ENCODE peak calls at places on chromosomes 2 and 18, in eight cellular contexts. One of them, this sample, is unnamed.

GRCh38 chr2:85724731-85725181 is 29.0 kb upstream of the ATOH8 start:
- DNase-seq in GM10248: no peak
- DNase-seq in stimulated activated CD4-positive, alpha-beta T cell treated with anti-CD3 and anti-CD28 coated beads, Interleukin-1b, Interleukin-23, amount 100 ng/mL, for 24 hours: no peak
- DNase-seq in GM12864: no peak
- DNase-seq in foreskin fibroblast: no peak
- DNase-seq in IMR-90: no peak
- DNase-seq in NCI-H2107: no peak
- DNase-seq in hippocampal formation: no peak
- DNase-seq in this sample: no peak

GRCh38 chr18:46010676-46011075 is 43.5 kb upstream of the EPG5 start:
- DNase-seq in foreskin fibroblast: no peak
- DNase-seq in hippocampal formation: no peak
- DNase-seq in IMR-90: no peak
- DNase-seq in stimulated activated CD4-positive, alpha-beta T cell treated with anti-CD3 and anti-CD28 coated beads, Interleukin-1b, Interleukin-23, amount 100 ng/mL, for 24 hours: no peak
- DNase-seq in GM12864: no peak
- DNase-seq in NCI-H2107: no peak
- DNase-seq in GM10248: no peak
- DNase-seq in this sample: no peak

GRCh38 chr2:60410458-60411146 is 142.9 kb downstream of the BCL11A start:
- DNase-seq in GM12864: no peak
- DNase-seq in foreskin fibroblast: no peak
- DNase-seq in GM10248: no peak
- DNase-seq in hippocampal formation: no peak
- DNase-seq in IMR-90: no peak
- DNase-seq in stimulated activated CD4-positive, alpha-beta T cell treated with anti-CD3 and anti-CD28 coated beads, Interleukin-1b, Interleukin-23, amount 100 ng/mL, for 24 hours: no peak
- DNase-seq in NCI-H2107: no peak
- DNase-seq in this sample: no peak

GRCh38 chr2:222451270-222451674 is 26.9 kb downstream of the SGPP2 start:
- DNase-seq in NCI-H2107: no peak
- DNase-seq in stimulated activated CD4-positive, alpha-beta T cell treated with anti-CD3 and anti-CD28 coated beads, Interleukin-1b, Interleukin-23, amount 100 ng/mL, for 24 hours: no peak
- DNase-seq in GM10248: peak; percentile 30
- DNase-seq in IMR-90: no peak
- DNase-seq in foreskin fibroblast: peak; percentile 55
- DNase-seq in hippocampal formation: no peak
- DNase-seq in GM12864: peak; percentile 61
- DNase-seq in this sample: no peak

GRCh38 chr18:13120255-13120654 is 98.3 kb upstream of the LDLRAD4 start:
- DNase-seq in GM12864: no peak
- DNase-seq in foreskin fibroblast: no peak
- DNase-seq in GM10248: no peak
- DNase-seq in stimulated activated CD4-positive, alpha-beta T cell treated with anti-CD3 and anti-CD28 coated beads, Interleukin-1b, Interleukin-23, amount 100 ng/mL, for 24 hours: no peak
- DNase-seq in IMR-90: no peak
- DNase-seq in hippocampal formation: no peak
- DNase-seq in NCI-H2107: no peak
- DNase-seq in this sample: no peak

GRCh38 chr18:77101410-77102245 is 31.0 kb downstream of the MBP start:
- DNase-seq in GM12864: no peak
- DNase-seq in foreskin fibroblast: peak; percentile 98
- DNase-seq in stimulated activated CD4-positive, alpha-beta T cell treated with anti-CD3 and anti-CD28 coated beads, Interleukin-1b, Interleukin-23, amount 100 ng/mL, for 24 hours: no peak
- DNase-seq in IMR-90: peak; percentile 97
- DNase-seq in GM10248: peak; percentile 66
- DNase-seq in hippocampal formation: no peak
- DNase-seq in NCI-H2107: no peak
- DNase-seq in this sample: no peak

GRCh38 chr2:16817305-16818202 is 151.9 kb upstream of the CYRIA start:
- DNase-seq in GM10248: no peak
- DNase-seq in NCI-H2107: no peak
- DNase-seq in hippocampal formation: no peak
- DNase-seq in GM12864: no peak
- DNase-seq in stimulated activated CD4-positive, alpha-beta T cell treated with anti-CD3 and anti-CD28 coated beads, Interleukin-1b, Interleukin-23, amount 100 ng/mL, for 24 hours: no peak
- DNase-seq in foreskin fibroblast: no peak
- DNase-seq in IMR-90: no peak
- DNase-seq in this sample: no peak

GRCh38 chr2:172986040-172986439 is 89.6 kb upstream of the MAP3K20 start:
- DNase-seq in GM10248: no peak
- DNase-seq in stimulated activated CD4-positive, alpha-beta T cell treated with anti-CD3 and anti-CD28 coated beads, Interleukin-1b, Interleukin-23, amount 100 ng/mL, for 24 hours: no peak
- DNase-seq in GM12864: no peak
- DNase-seq in IMR-90: peak; percentile 10
- DNase-seq in NCI-H2107: no peak
- DNase-seq in hippocampal formation: no peak
- DNase-seq in foreskin fibroblast: peak; percentile 29
- DNase-seq in this sample: no peak

GRCh38 chr2:36197192-36197591 is 158.4 kb upstream of the CRIM1 start:
- DNase-seq in GM12864: no peak
- DNase-seq in NCI-H2107: no peak
- DNase-seq in stimulated activated CD4-positive, alpha-beta T cell treated with anti-CD3 and anti-CD28 coated beads, Interleukin-1b, Interleukin-23, amount 100 ng/mL, for 24 hours: no peak
- DNase-seq in IMR-90: no peak
- DNase-seq in foreskin fibroblast: no peak
- DNase-seq in GM10248: no peak
- DNase-seq in hippocampal formation: no peak
- DNase-seq in this sample: no peak

GRCh38 chr2:233079473-233079877 is 19.3 kb downstream of the INPP5D start:
- DNase-seq in NCI-H2107: no peak
- DNase-seq in IMR-90: no peak
- DNase-seq in hippocampal formation: no peak
- DNase-seq in GM10248: no peak
- DNase-seq in stimulated activated CD4-positive, alpha-beta T cell treated with anti-CD3 and anti-CD28 coated beads, Interleukin-1b, Interleukin-23, amount 100 ng/mL, for 24 hours: no peak
- DNase-seq in GM12864: no peak
- DNase-seq in foreskin fibroblast: no peak
- DNase-seq in this sample: no peak

GRCh38 chr2:106269591-106270291 is 75.6 kb upstream of the UXS1 start:
- DNase-seq in GM10248: peak; percentile 41
- DNase-seq in IMR-90: no peak
- DNase-seq in stimulated activated CD4-positive, alpha-beta T cell treated with anti-CD3 and anti-CD28 coated beads, Interleukin-1b, Interleukin-23, amount 100 ng/mL, for 24 hours: peak; percentile 39
- DNase-seq in NCI-H2107: no peak
- DNase-seq in foreskin fibroblast: no peak
- DNase-seq in hippocampal formation: no peak
- DNase-seq in GM12864: no peak
- DNase-seq in this sample: no peak

GRCh38 chr2:121220995-121221394 is 64.0 kb downstream of the TFCP2L1 start:
- DNase-seq in foreskin fibroblast: peak; percentile 31
- DNase-seq in IMR-90: no peak
- DNase-seq in stimulated activated CD4-positive, alpha-beta T cell treated with anti-CD3 and anti-CD28 coated beads, Interleukin-1b, Interleukin-23, amount 100 ng/mL, for 24 hours: no peak
- DNase-seq in GM12864: no peak
- DNase-seq in GM10248: no peak
- DNase-seq in hippocampal formation: no peak
- DNase-seq in NCI-H2107: no peak
- DNase-seq in this sample: no peak

GRCh38 chr2:238157506-238158017 is 1.2 kb upstream of the ERFE start:
- DNase-seq in GM10248: no peak
- DNase-seq in stimulated activated CD4-positive, alpha-beta T cell treated with anti-CD3 and anti-CD28 coated beads, Interleukin-1b, Interleukin-23, amount 100 ng/mL, for 24 hours: no peak
- DNase-seq in IMR-90: no peak
- DNase-seq in NCI-H2107: no peak
- DNase-seq in foreskin fibroblast: no peak
- DNase-seq in hippocampal formation: no peak
- DNase-seq in GM12864: no peak
- DNase-seq in this sample: no peak

GRCh38 chr18:47929681-47930085 is 776 bp downstream of the SMAD2 start:
- DNase-seq in NCI-H2107: no peak
- DNase-seq in stimulated activated CD4-positive, alpha-beta T cell treated with anti-CD3 and anti-CD28 coated beads, Interleukin-1b, Interleukin-23, amount 100 ng/mL, for 24 hours: no peak
- DNase-seq in GM12864: peak; percentile 12
- DNase-seq in GM10248: no peak
- DNase-seq in hippocampal formation: no peak
- DNase-seq in IMR-90: peak; percentile 45
- DNase-seq in foreskin fibroblast: no peak
- DNase-seq in this sample: peak; percentile 9

GRCh38 chr18:63831080-63831788 is 56.0 kb downstream of the SERPINB7 start:
- DNase-seq in foreskin fibroblast: peak; percentile 51
- DNase-seq in GM12864: peak; percentile 41
- DNase-seq in NCI-H2107: no peak
- DNase-seq in stimulated activated CD4-positive, alpha-beta T cell treated with anti-CD3 and anti-CD28 coated beads, Interleukin-1b, Interleukin-23, amount 100 ng/mL, for 24 hours: no peak
- DNase-seq in IMR-90: peak; percentile 84
- DNase-seq in hippocampal formation: no peak
- DNase-seq in GM10248: peak; percentile 20
- DNase-seq in this sample: no peak

GRCh38 chr2:112486895-112487294 is 4.9 kb downstream of the TTL start:
- DNase-seq in NCI-H2107: no peak
- DNase-seq in IMR-90: no peak
- DNase-seq in foreskin fibroblast: no peak
- DNase-seq in GM10248: no peak
- DNase-seq in stimulated activated CD4-positive, alpha-beta T cell treated with anti-CD3 and anti-CD28 coated beads, Interleukin-1b, Interleukin-23, amount 100 ng/mL, for 24 hours: no peak
- DNase-seq in GM12864: no peak
- DNase-seq in hippocampal formation: no peak
- DNase-seq in this sample: no peak

GRCh38 chr18:27969206-27969605 is 207.7 kb downstream of the CDH2 start:
- DNase-seq in GM10248: no peak
- DNase-seq in IMR-90: no peak
- DNase-seq in NCI-H2107: no peak
- DNase-seq in hippocampal formation: no peak
- DNase-seq in foreskin fibroblast: no peak
- DNase-seq in GM12864: no peak
- DNase-seq in stimulated activated CD4-positive, alpha-beta T cell treated with anti-CD3 and anti-CD28 coated beads, Interleukin-1b, Interleukin-23, amount 100 ng/mL, for 24 hours: no peak
- DNase-seq in this sample: no peak

GRCh38 chr18:78421392-78421791 is 558.2 kb upstream of the SALL3 start:
- DNase-seq in GM12864: no peak
- DNase-seq in NCI-H2107: no peak
- DNase-seq in stimulated activated CD4-positive, alpha-beta T cell treated with anti-CD3 and anti-CD28 coated beads, Interleukin-1b, Interleukin-23, amount 100 ng/mL, for 24 hours: no peak
- DNase-seq in foreskin fibroblast: no peak
- DNase-seq in GM10248: no peak
- DNase-seq in IMR-90: no peak
- DNase-seq in hippocampal formation: no peak
- DNase-seq in this sample: no peak

GRCh38 chr2:60033325-60033724 is 520.1 kb downstream of the BCL11A start:
- DNase-seq in IMR-90: no peak
- DNase-seq in foreskin fibroblast: no peak
- DNase-seq in NCI-H2107: no peak
- DNase-seq in hippocampal formation: no peak
- DNase-seq in GM12864: no peak
- DNase-seq in GM10248: no peak
- DNase-seq in stimulated activated CD4-positive, alpha-beta T cell treated with anti-CD3 and anti-CD28 coated beads, Interleukin-1b, Interleukin-23, amount 100 ng/mL, for 24 hours: no peak
- DNase-seq in this sample: no peak

GRCh38 chr2:27723372-27724144 is 48.0 kb upstream of the MRPL33 start:
- DNase-seq in foreskin fibroblast: peak; percentile 86
- DNase-seq in NCI-H2107: no peak
- DNase-seq in IMR-90: peak; percentile 75
- DNase-seq in stimulated activated CD4-positive, alpha-beta T cell treated with anti-CD3 and anti-CD28 coated beads, Interleukin-1b, Interleukin-23, amount 100 ng/mL, for 24 hours: no peak
- DNase-seq in GM10248: peak; percentile 56
- DNase-seq in hippocampal formation: peak; percentile 47
- DNase-seq in GM12864: no peak
- DNase-seq in this sample: no peak

GRCh38 chr2:96501471-96501874 is 3.7 kb downstream of the NEURL3 start:
- DNase-seq in IMR-90: no peak
- DNase-seq in stimulated activated CD4-positive, alpha-beta T cell treated with anti-CD3 and anti-CD28 coated beads, Interleukin-1b, Interleukin-23, amount 100 ng/mL, for 24 hours: no peak
- DNase-seq in NCI-H2107: no peak
- DNase-seq in foreskin fibroblast: no peak
- DNase-seq in hippocampal formation: no peak
- DNase-seq in GM12864: no peak
- DNase-seq in GM10248: no peak
- DNase-seq in this sample: no peak

GRCh38 chr2:23637011-23637778 is 252.2 kb downstream of the KLHL29 start:
- DNase-seq in hippocampal formation: no peak
- DNase-seq in foreskin fibroblast: peak; percentile 75
- DNase-seq in GM10248: no peak
- DNase-seq in stimulated activated CD4-positive, alpha-beta T cell treated with anti-CD3 and anti-CD28 coated beads, Interleukin-1b, Interleukin-23, amount 100 ng/mL, for 24 hours: no peak
- DNase-seq in GM12864: no peak
- DNase-seq in IMR-90: peak; percentile 78
- DNase-seq in NCI-H2107: no peak
- DNase-seq in this sample: no peak

GRCh38 chr2:108220942-108221541 is 18.7 kb upstream of the SULT1C3 start:
- DNase-seq in NCI-H2107: no peak
- DNase-seq in foreskin fibroblast: no peak
- DNase-seq in hippocampal formation: peak; percentile 10
- DNase-seq in GM12864: no peak
- DNase-seq in GM10248: no peak
- DNase-seq in stimulated activated CD4-positive, alpha-beta T cell treated with anti-CD3 and anti-CD28 coated beads, Interleukin-1b, Interleukin-23, amount 100 ng/mL, for 24 hours: no peak
- DNase-seq in IMR-90: no peak
- DNase-seq in this sample: no peak

GRCh38 chr2:39512434-39512935 is 75.4 kb upstream of the MAP4K3 start:
- DNase-seq in GM12864: no peak
- DNase-seq in foreskin fibroblast: peak; percentile 68
- DNase-seq in stimulated activated CD4-positive, alpha-beta T cell treated with anti-CD3 and anti-CD28 coated beads, Interleukin-1b, Interleukin-23, amount 100 ng/mL, for 24 hours: no peak
- DNase-seq in hippocampal formation: no peak
- DNase-seq in GM10248: no peak
- DNase-seq in IMR-90: no peak
- DNase-seq in NCI-H2107: no peak
- DNase-seq in this sample: no peak

GRCh38 chr2:191696001-191696400 is 18.1 kb downstream of the NABP1 start:
- DNase-seq in GM12864: no peak
- DNase-seq in foreskin fibroblast: peak; percentile 97
- DNase-seq in NCI-H2107: no peak
- DNase-seq in hippocampal formation: no peak
- DNase-seq in IMR-90: peak; percentile 97
- DNase-seq in GM10248: no peak
- DNase-seq in stimulated activated CD4-positive, alpha-beta T cell treated with anti-CD3 and anti-CD28 coated beads, Interleukin-1b, Interleukin-23, amount 100 ng/mL, for 24 hours: no peak
- DNase-seq in this sample: no peak

GRCh38 chr18:48027401-48027931 is 97.0 kb upstream of the SMAD2 start:
- DNase-seq in NCI-H2107: no peak
- DNase-seq in stimulated activated CD4-positive, alpha-beta T cell treated with anti-CD3 and anti-CD28 coated beads, Interleukin-1b, Interleukin-23, amount 100 ng/mL, for 24 hours: no peak
- DNase-seq in IMR-90: no peak
- DNase-seq in GM12864: no peak
- DNase-seq in hippocampal formation: peak; percentile 25
- DNase-seq in foreskin fibroblast: no peak
- DNase-seq in GM10248: no peak
- DNase-seq in this sample: no peak

GRCh38 chr2:77268626-77269025 is 253.6 kb downstream of the LRRTM4 start:
- DNase-seq in hippocampal formation: no peak
- DNase-seq in stimulated activated CD4-positive, alpha-beta T cell treated with anti-CD3 and anti-CD28 coated beads, Interleukin-1b, Interleukin-23, amount 100 ng/mL, for 24 hours: no peak
- DNase-seq in IMR-90: no peak
- DNase-seq in foreskin fibroblast: no peak
- DNase-seq in NCI-H2107: no peak
- DNase-seq in GM12864: no peak
- DNase-seq in GM10248: no peak
- DNase-seq in this sample: no peak

GRCh38 chr2:23926289-23926749 is 604 bp downstream of the ATAD2B start:
- DNase-seq in stimulated activated CD4-positive, alpha-beta T cell treated with anti-CD3 and anti-CD28 coated beads, Interleukin-1b, Interleukin-23, amount 100 ng/mL, for 24 hours: peak; percentile 3
- DNase-seq in hippocampal formation: peak; percentile 68
- DNase-seq in GM10248: peak; percentile 36
- DNase-seq in foreskin fibroblast: peak; percentile 55
- DNase-seq in NCI-H2107: no peak
- DNase-seq in GM12864: no peak
- DNase-seq in IMR-90: no peak
- DNase-seq in this sample: no peak

GRCh38 chr2:161422812-161423211 is 6.7 kb downstream of the TBR1 start:
- DNase-seq in hippocampal formation: no peak
- DNase-seq in IMR-90: no peak
- DNase-seq in NCI-H2107: no peak
- DNase-seq in GM10248: no peak
- DNase-seq in foreskin fibroblast: no peak
- DNase-seq in stimulated activated CD4-positive, alpha-beta T cell treated with anti-CD3 and anti-CD28 coated beads, Interleukin-1b, Interleukin-23, amount 100 ng/mL, for 24 hours: no peak
- DNase-seq in GM12864: no peak
- DNase-seq in this sample: no peak

GRCh38 chr2:216350214-216350789 is 22.0 kb downstream of the MARCHF4 start:
- DNase-seq in GM10248: no peak
- DNase-seq in hippocampal formation: no peak
- DNase-seq in NCI-H2107: no peak
- DNase-seq in foreskin fibroblast: peak; percentile 85
- DNase-seq in IMR-90: peak; percentile 81
- DNase-seq in stimulated activated CD4-positive, alpha-beta T cell treated with anti-CD3 and anti-CD28 coated beads, Interleukin-1b, Interleukin-23, amount 100 ng/mL, for 24 hours: no peak
- DNase-seq in GM12864: no peak
- DNase-seq in this sample: no peak

GRCh38 chr2:138201326-138201725 is 237.1 kb downstream of the HNMT start:
- DNase-seq in NCI-H2107: no peak
- DNase-seq in IMR-90: peak; percentile 10
- DNase-seq in hippocampal formation: no peak
- DNase-seq in foreskin fibroblast: peak; percentile 46
- DNase-seq in GM12864: no peak
- DNase-seq in GM10248: no peak
- DNase-seq in stimulated activated CD4-positive, alpha-beta T cell treated with anti-CD3 and anti-CD28 coated beads, Interleukin-1b, Interleukin-23, amount 100 ng/mL, for 24 hours: no peak
- DNase-seq in this sample: no peak

GRCh38 chr18:9552616-9553015 is 61.7 kb downstream of the PPP4R1 start:
- DNase-seq in foreskin fibroblast: no peak
- DNase-seq in stimulated activated CD4-positive, alpha-beta T cell treated with anti-CD3 and anti-CD28 coated beads, Interleukin-1b, Interleukin-23, amount 100 ng/mL, for 24 hours: no peak
- DNase-seq in hippocampal formation: no peak
- DNase-seq in GM12864: no peak
- DNase-seq in IMR-90: no peak
- DNase-seq in NCI-H2107: no peak
- DNase-seq in GM10248: no peak
- DNase-seq in this sample: no peak

This sample was measured in activated CD4-positive, CD25-positive, alpha-beta regulatory T cell treated with anti-CD3 and anti-CD28 coated beads, Interleukin-2, amount 50 U/mL, for 16 hours.